ENCODE peak calls at places on chromosome 9, in nine cellular contexts. S, E, K, P, U, J, T, Z and W are unnamed samples.

GRCh38 chr9:114852050-114852594 is 46.3 kb upstream of the TNFSF15 start:
- DNase-seq in K (no peak), S (no peak), P (no peak), T (peak), Z (no peak), E (no peak), J (no peak), U (no peak), W (peak)

GRCh38 chr9:22098636-22099332 is 89.7 kb upstream of the CDKN2B start:
- DNase-seq in K (no peak), E (no peak), Z (no peak), S (no peak), P (no peak), T (no peak), J (no peak), U (peak), W (no peak)

GRCh38 chr9:78324068-78324650 is 27.2 kb downstream of the PSAT1 start:
- DNase-seq in P (no peak), K (no peak), S (no peak), E (no peak), T (no peak), Z (no peak), J (no peak), U (no peak), W (no peak)

GRCh38 chr9:137084526-137084925 is 2.3 kb upstream of the MAN1B1 start:
- DNase-seq in J (no peak), K (peak), E (no peak), Z (no peak), T (peak), S (no peak), P (no peak), U (no peak), W (no peak)

GRCh38 chr9:117624106-117624505 is 80.1 kb upstream of the TLR4 start:
- DNase-seq in U (no peak), J (no peak), P (no peak), E (no peak), S (no peak), K (no peak), Z (no peak), T (no peak), W (no peak)

GRCh38 chr9:136499935-136500910 is 17.4 kb upstream of the SEC16A start:
- DNase-seq in T (no peak), U (no peak), E (no peak), Z (no peak), K (no peak), P (no peak), S (no peak), J (no peak), W (no peak)

GRCh38 chr9:135602789-135603481 is 36.4 kb downstream of the GLT6D1 start:
- DNase-seq in T (peak), E (peak), U (peak), J (peak), S (peak), Z (peak), K (peak), P (no peak), W (peak)

GRCh38 chr9:682633-683508 is 158.6 kb upstream of the DMRT1 start:
- DNase-seq in Z (no peak), P (no peak), E (no peak), J (peak), S (no peak), K (no peak), T (peak), U (peak), W (peak)

GRCh38 chr9:121841771-121842611 is 190.6 kb downstream of the DAB2IP start:
- DNase-seq in Z (no peak), U (no peak), S (no peak), K (no peak), E (peak), P (peak), J (no peak), T (no peak), W (no peak)

GRCh38 chr9:34635556-34635955 is 2.0 kb downstream of the SIGMAR1 start:
- DNase-seq in S (no peak), K (no peak), E (no peak), P (no peak), J (no peak), T (no peak), U (no peak), Z (no peak), W (no peak)

GRCh38 chr9:82101475-82101874 is 112.9 kb downstream of the SPATA31D1 start:
- DNase-seq in P (no peak), Z (peak), J (no peak), S (no peak), E (no peak), U (no peak), T (no peak), K (no peak), W (no peak)

GRCh38 chr9:75893096-75893495 is 2.6 kb downstream of the PCSK5 start:
- DNase-seq in S (no peak), K (no peak), Z (no peak), U (no peak), T (peak), E (no peak), J (no peak), P (no peak), W (no peak)

DNA sequence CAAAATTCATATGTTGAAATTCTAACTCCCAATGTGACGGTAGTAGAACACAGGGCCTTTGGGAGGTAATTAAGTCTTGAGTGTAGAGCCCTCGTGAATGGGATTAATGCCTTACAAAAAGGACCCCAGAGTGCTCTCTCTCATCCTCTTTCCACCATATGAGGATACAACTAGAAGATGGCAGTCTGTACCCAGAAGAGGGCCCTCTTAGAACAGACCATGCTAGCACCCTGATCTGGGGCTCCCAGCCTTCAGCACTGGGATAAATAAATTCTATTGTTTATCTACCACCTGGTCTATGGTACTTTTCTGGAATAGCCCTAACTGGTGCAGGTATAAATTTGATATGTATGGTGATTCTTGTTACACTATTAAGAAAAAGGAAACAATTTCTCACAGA is 332.3 kb downstream of the BRINP1 start:
- DNase-seq in E (no peak), U (no peak), J (no peak), T (no peak), P (no peak), Z (no peak), S (no peak), K (no peak), W (no peak)
- TF ChIP-seq CTCF in E (no peak), U (no peak), J (no peak), T (no peak), P (no peak), Z (no peak), S (no peak), K (no peak), W (no peak)

DNA sequence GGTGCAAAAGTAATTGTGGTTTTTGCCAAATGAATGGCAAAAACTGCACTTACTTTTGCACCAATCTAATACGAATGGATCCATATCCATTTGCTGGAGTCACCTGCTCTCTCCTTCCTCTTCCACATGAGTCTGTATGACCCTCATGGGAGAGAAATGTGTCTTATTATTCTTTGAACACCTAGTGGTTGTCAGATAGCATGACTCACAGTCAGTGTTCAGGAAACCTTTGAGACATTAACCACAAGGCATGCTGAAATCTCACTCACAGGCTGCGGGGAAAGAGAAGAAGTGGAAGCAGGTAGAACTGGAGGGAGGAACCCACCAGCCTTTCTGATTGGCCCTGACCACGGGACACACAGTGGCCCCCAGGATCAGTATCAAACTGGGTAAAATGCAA is 222.8 kb upstream of the KLF4 start:
- DNase-seq in E (no peak), K (no peak), U (peak), P (no peak), S (peak), Z (peak), J (no peak), T (peak), W (peak)
- TF ChIP-seq CTCF in E (no peak), K (no peak), U (no peak), P (no peak), S (no peak), Z (no peak), J (peak), T (peak), W (no peak)

GRCh38 chr9:107090218-107090617 is 192.9 kb upstream of the RAD23B start:
- DNase-seq in S (no peak), T (no peak), Z (no peak), P (no peak), J (no peak), E (no peak), U (no peak), K (no peak), W (no peak)

GRCh38 chr9:107086460-107086859 is 196.6 kb upstream of the RAD23B start:
- DNase-seq in T (no peak), U (no peak), S (no peak), E (no peak), P (no peak), J (no peak), Z (no peak), K (no peak), W (no peak)

DNA sequence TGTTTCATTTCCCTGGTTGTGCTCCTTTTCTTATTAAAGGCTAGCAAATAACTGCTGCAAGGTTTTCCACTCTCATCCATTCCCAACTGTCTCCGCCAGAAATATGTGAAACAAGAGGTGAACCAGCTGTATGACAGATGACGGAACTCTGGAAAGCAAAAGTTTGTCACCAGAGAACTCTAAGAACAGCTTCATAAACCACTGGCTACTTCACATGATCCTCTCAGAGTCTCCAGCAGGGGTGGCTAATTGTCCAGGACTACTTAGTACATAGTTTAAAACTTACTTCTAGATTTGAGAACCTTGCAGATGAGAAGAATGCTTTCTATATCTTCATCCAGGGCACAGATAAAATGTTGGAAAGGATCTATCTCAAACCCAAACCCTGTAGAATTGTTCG is 195.8 kb upstream of the RAD23B start:
- DNase-seq in K (no peak), J (no peak), T (no peak), Z (no peak), S (no peak), E (no peak), U (no peak), P (no peak), W (no peak)
- TF ChIP-seq CTCF in K (no peak), J (no peak), T (peak), Z (no peak), S (no peak), E (no peak), U (no peak), P (no peak), W (no peak)

GRCh38 chr9:95383845-95384244 is 66.3 kb upstream of the FANCC start:
- DNase-seq in S (no peak), P (no peak), J (no peak), E (no peak), U (no peak), Z (no peak), K (no peak), T (no peak), W (no peak)

GRCh38 chr9:95382433-95382832 is 64.9 kb upstream of the FANCC start:
- DNase-seq in P (no peak), K (no peak), U (no peak), T (no peak), J (no peak), Z (peak), S (no peak), E (no peak), W (no peak)

GRCh38 chr9:95383198-95383673 is 65.7 kb upstream of the FANCC start:
- DNase-seq in Z (peak), J (no peak), T (peak), E (no peak), K (no peak), S (peak), P (no peak), U (no peak), W (no peak)

GRCh38 chr9:95381243-95381642 is 63.7 kb upstream of the FANCC start:
- DNase-seq in U (no peak), E (no peak), P (no peak), Z (no peak), S (no peak), J (no peak), K (no peak), T (no peak), W (no peak)

DNA sequence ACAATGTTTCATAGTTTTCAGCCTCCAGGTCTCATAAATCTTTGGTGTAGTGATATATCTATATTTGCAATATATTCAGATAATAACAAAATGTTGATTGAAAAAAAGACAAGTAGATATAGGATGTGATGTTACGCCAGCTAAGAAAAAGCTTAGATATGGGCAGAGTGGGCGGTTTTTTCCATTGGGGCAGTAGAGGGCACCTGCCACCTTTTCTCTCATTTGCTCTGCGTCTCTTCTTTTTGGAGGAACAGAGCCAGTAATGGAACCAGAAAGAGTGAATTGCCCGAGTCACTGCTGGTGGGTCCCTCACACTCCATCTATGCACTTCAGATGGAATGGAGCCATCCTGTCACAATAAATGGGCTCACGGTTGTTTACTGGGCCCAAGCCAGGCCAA is 62.1 kb upstream of the FANCC start:
- DNase-seq in S (no peak), U (no peak), T (no peak), Z (no peak), J (no peak), P (no peak), E (no peak), K (no peak), W (no peak)
- TF ChIP-seq CTCF in S (no peak), U (no peak), T (no peak), Z (peak), J (no peak), P (no peak), E (no peak), K (no peak), W (no peak)

DNA sequence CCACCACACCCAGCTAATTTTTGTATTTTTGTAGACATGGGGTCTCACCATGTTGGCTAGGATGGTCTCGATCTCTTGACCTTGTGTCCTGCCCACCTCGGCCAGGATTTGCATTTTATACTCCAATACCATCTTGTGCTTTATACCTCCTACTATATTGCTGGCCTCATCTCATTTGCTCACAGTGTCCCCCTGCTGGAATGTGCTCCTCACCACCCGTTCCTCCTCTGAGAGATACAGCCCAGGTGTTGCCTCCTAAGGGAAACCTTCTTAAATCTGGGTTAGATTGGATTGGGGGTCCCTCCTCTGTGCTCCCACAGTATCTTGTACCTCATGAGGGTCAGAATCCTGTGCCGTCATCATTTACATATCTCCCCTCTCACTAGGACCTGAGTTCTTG is 131.7 kb downstream of the PAPPA start:
- DNase-seq in J (no peak), U (no peak), T (no peak), Z (no peak), S (no peak), P (no peak), K (no peak), E (no peak), W (no peak)
- TF ChIP-seq CTCF in J (no peak), U (peak), T (peak), Z (peak), S (peak), P (peak), K (no peak), E (no peak), W (no peak)

GRCh38 chr9:21081451-21081850 is 3.7 kb upstream of the IFNB1 start:
- DNase-seq in J (no peak), P (no peak), U (no peak), T (no peak), Z (no peak), K (no peak), S (no peak), E (no peak), W (no peak)

GRCh38 chr9:21080793-21081192 is 3.1 kb upstream of the IFNB1 start:
- DNase-seq in S (no peak), P (no peak), J (no peak), U (no peak), Z (no peak), E (no peak), T (no peak), K (no peak), W (no peak)

GRCh38 chr9:21075484-21075883 is 2.3 kb downstream of the IFNB1 start:
- DNase-seq in U (no peak), J (no peak), Z (no peak), S (no peak), P (no peak), K (no peak), T (no peak), E (no peak), W (no peak)

GRCh38 chr9:21077842-21078241 is at the start of gene IFNB1:
- DNase-seq in U (no peak), Z (no peak), P (no peak), K (no peak), J (no peak), S (no peak), E (no peak), T (no peak), W (no peak)

GRCh38 chr9:21078702-21079101 is 960 bp upstream of the IFNB1 start:
- DNase-seq in K (no peak), J (no peak), P (no peak), U (no peak), Z (no peak), E (no peak), S (no peak), T (peak), W (no peak)
- TF ChIP-seq CTCF in K (no peak), J (no peak), P (no peak), U (no peak), Z (peak), E (no peak), S (peak), T (peak), W (no peak)

GRCh38 chr9:86239053-86239770 is 20.2 kb downstream of the C9orf153 start:
- DNase-seq in E (no peak), K (no peak), J (no peak), P (peak), U (no peak), S (no peak), Z (no peak), T (no peak), W (no peak)
- TF ChIP-seq CTCF in E (no peak), K (no peak), J (peak), P (peak), U (peak), S (no peak), Z (peak), T (no peak), W (no peak)

DNA sequence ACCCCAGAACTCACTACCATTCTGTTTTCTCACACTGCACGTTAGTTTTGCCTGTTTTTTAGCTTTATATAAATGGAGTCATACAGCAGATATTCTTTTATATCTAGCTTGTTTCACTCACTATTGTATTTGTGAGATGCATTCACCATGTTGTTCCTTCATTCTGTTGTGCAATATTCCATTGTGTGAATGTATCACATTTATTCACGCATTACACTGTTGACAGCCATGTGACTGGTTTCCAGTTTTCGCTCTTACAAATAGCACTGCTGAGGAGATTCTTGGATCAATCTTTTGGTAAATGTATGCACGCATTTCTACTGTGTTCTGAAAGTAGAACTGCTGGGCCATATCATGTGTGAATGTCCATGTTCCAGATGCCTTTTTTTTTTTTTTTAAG is 6.4 kb upstream of the SNX30 start:
- DNase-seq in J (no peak), U (no peak), K (no peak), T (no peak), Z (no peak), S (no peak), P (no peak), E (no peak), W (no peak)
- TF ChIP-seq CTCF in J (no peak), U (no peak), K (no peak), T (no peak), Z (no peak), S (no peak), P (no peak), E (no peak), W (no peak)

GRCh38 chr9:132547976-132548730 is 34.3 kb upstream of the BARHL1 start:
- DNase-seq in T (no peak), P (no peak), Z (no peak), U (no peak), J (no peak), E (no peak), K (no peak), S (no peak), W (peak)

GRCh38 chr9:132545578-132545977 is 36.8 kb upstream of the BARHL1 start:
- DNase-seq in T (no peak), U (no peak), E (no peak), S (no peak), J (no peak), K (no peak), P (no peak), Z (no peak), W (no peak)

GRCh38 chr9:132547436-132547835 is 35.0 kb upstream of the BARHL1 start:
- DNase-seq in T (no peak), Z (no peak), S (no peak), K (no peak), E (no peak), P (no peak), U (no peak), J (no peak), W (no peak)

GRCh38 chr9:132547052-132547431 is 35.4 kb upstream of the BARHL1 start:
- DNase-seq in K (no peak), J (no peak), P (no peak), Z (no peak), S (no peak), T (no peak), U (no peak), E (no peak), W (no peak)

GRCh38 chr9:132546148-132547051 is 36.0 kb upstream of the BARHL1 start:
- DNase-seq in U (peak), K (no peak), T (no peak), E (peak), Z (no peak), P (no peak), S (no peak), J (no peak), W (peak)
- TF ChIP-seq CTCF in U (peak), K (peak), T (peak), E (no peak), Z (no peak), P (peak), S (peak), J (peak), W (peak)